ENCODE peak calls at places on chromosome 13, in four cellular contexts. One of them, this sample, is unnamed.
A peak's percentile ranks its signal among the peaks of the same experiment; 100 is the strongest.

GRCh38 chr13:102504002-102504401 is 92.8 kb upstream of the TPP2 start:
- DNase-seq in K562: no peak
- DNase-seq in HL-60: no peak
- DNase-seq in GM12878: no peak
- DNase-seq in this sample: no peak

GRCh38 chr13:105952233-105952767 is 583.2 kb downstream of the EFNB2 start:
- DNase-seq in GM12878: no peak
- DNase-seq in K562: no peak
- DNase-seq in HL-60: no peak
- DNase-seq in this sample: no peak

GRCh38 chr13:44618326-44618725 is 42.2 kb upstream of the TSC22D1 start:
- DNase-seq in HL-60: no peak
- DNase-seq in GM12878: no peak
- DNase-seq in K562: no peak
- DNase-seq in this sample: no peak

GRCh38 chr13:25980255-25980654 is 71.6 kb downstream of the SHISA2 start:
- DNase-seq in GM12878: no peak
- DNase-seq in HL-60: no peak
- DNase-seq in K562: peak; percentile 12
- DNase-seq in this sample: no peak

GRCh38 chr13:110274687-110275086 is 32.3 kb downstream of the COL4A1 start:
- DNase-seq in GM12878: no peak
- DNase-seq in HL-60: no peak
- DNase-seq in K562: no peak
- DNase-seq in this sample: no peak

GRCh38 chr13:97499181-97499580 is 65.2 kb downstream of the RAP2A start:
- DNase-seq in GM12878: no peak
- DNase-seq in K562: no peak
- DNase-seq in HL-60: no peak
- DNase-seq in this sample: no peak

GRCh38 chr13:42760949-42761348 is 20.4 kb upstream of the FAM216B start:
- DNase-seq in HL-60: no peak
- DNase-seq in GM12878: no peak
- DNase-seq in K562: no peak
- DNase-seq in this sample: no peak

GRCh38 chr13:30730526-30730925 is 4.8 kb upstream of the ALOX5AP start:
- DNase-seq in K562: no peak
- DNase-seq in HL-60: no peak
- DNase-seq in GM12878: no peak
- DNase-seq in this sample: no peak

GRCh38 chr13:43663474-43664090 is 123.2 kb downstream of the ENOX1 start:
- DNase-seq in GM12878: no peak
- DNase-seq in HL-60: no peak
- DNase-seq in K562: no peak
- DNase-seq in this sample: no peak

GRCh38 chr13:87084192-87084591 is 587.0 kb upstream of the SLITRK5 start:
- DNase-seq in K562: no peak
- DNase-seq in HL-60: no peak
- DNase-seq in GM12878: no peak
- DNase-seq in this sample: no peak

GRCh38 chr13:75550159-75550567 is 572 bp downstream of the UCHL3 start:
- DNase-seq in K562: peak; percentile 60
- DNase-seq in GM12878: no peak
- DNase-seq in HL-60: peak; percentile 40
- DNase-seq in this sample: no peak

GRCh38 chr13:29976535-29976934 is 126.1 kb upstream of the UBL3 start:
- DNase-seq in HL-60: no peak
- DNase-seq in GM12878: no peak
- DNase-seq in K562: no peak
- DNase-seq in this sample: no peak

GRCh38 chr13:113410472-113411201 is 42.7 kb downstream of the ADPRHL1 start:
- DNase-seq in K562: no peak
- DNase-seq in HL-60: no peak
- DNase-seq in GM12878: no peak
- DNase-seq in this sample: no peak

GRCh38 chr13:86765462-86765861 is 905.7 kb upstream of the SLITRK5 start:
- DNase-seq in HL-60: no peak
- DNase-seq in K562: no peak
- DNase-seq in GM12878: no peak
- DNase-seq in this sample: no peak

GRCh38 chr13:34108396-34108795 is 290.4 kb downstream of the RFC3 start:
- DNase-seq in K562: no peak
- DNase-seq in GM12878: no peak
- DNase-seq in HL-60: no peak
- DNase-seq in this sample: no peak

GRCh38 chr13:64078480-64078936 is 2662.9 kb upstream of the PCDH20 start:
- DNase-seq in HL-60: no peak
- DNase-seq in K562: no peak
- DNase-seq in GM12878: no peak
- DNase-seq in this sample: no peak

GRCh38 chr13:23980160-23980551 is 82.9 kb upstream of the C1QTNF9B start:
- DNase-seq in K562: peak; percentile 58
- DNase-seq in HL-60: peak; percentile 48
- DNase-seq in GM12878: no peak
- DNase-seq in this sample: peak; percentile 79

GRCh38 chr13:31433756-31434155 is 234.0 kb downstream of the B3GLCT start:
- DNase-seq in K562: no peak
- DNase-seq in HL-60: no peak
- DNase-seq in GM12878: no peak
- DNase-seq in this sample: no peak

GRCh38 chr13:62387642-62388041 is 972.0 kb upstream of the PCDH20 start:
- DNase-seq in HL-60: no peak
- DNase-seq in GM12878: no peak
- DNase-seq in K562: no peak
- DNase-seq in this sample: no peak

GRCh38 chr13:106867249-106867648 is 299.3 kb upstream of the ARGLU1 start:
- DNase-seq in GM12878: no peak
- DNase-seq in HL-60: no peak
- DNase-seq in K562: no peak
- DNase-seq in this sample: no peak

GRCh38 chr13:75871059-75871458 is 234.9 kb downstream of the LMO7 start:
- DNase-seq in GM12878: no peak
- DNase-seq in HL-60: no peak
- DNase-seq in K562: no peak
- DNase-seq in this sample: no peak

GRCh38 chr13:40371531-40372125 is 294.8 kb downstream of the FOXO1 start:
- DNase-seq in GM12878: no peak
- DNase-seq in K562: no peak
- DNase-seq in HL-60: no peak
- DNase-seq in this sample: no peak

GRCh38 chr13:99399623-99399974 is 92.4 kb upstream of the GPR183 start:
- DNase-seq in GM12878: no peak
- DNase-seq in HL-60: no peak
- DNase-seq in K562: no peak
- DNase-seq in this sample: no peak

GRCh38 chr13:114166381-114167131 is 12.5 kb upstream of the CFAP97D2 start:
- DNase-seq in GM12878: no peak
- DNase-seq in HL-60: no peak
- DNase-seq in K562: no peak
- DNase-seq in this sample: no peak

DNA sequence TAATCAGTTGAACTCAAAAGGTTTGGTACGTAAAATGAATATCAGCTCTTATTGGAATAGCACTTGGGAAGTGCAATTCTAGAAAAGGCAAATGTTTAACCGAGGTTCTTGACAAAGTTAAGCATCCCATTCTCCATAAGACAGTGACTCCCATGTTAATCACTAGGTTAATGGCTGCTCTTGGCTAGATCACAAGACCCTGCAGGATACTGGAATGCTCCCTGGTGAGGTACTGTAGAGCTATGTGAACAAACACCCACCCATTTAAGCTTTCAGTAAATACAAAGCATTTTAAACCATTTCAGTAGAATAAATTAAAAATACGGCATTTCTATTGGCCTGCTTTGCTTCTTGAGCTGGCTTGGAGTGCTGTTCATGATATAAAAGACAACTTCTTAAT is 56.5 kb downstream of the TDRD3 start:
- DNase-seq in HL-60: no peak
- DNase-seq in GM12878: no peak
- DNase-seq in K562: no peak
- DNase-seq in this sample: no peak
- TF ChIP-seq SPI1 in HL-60: no peak
- TF ChIP-seq SPI1 in GM12878: no peak
- TF ChIP-seq SPI1 in K562: no peak
- TF ChIP-seq SPI1 in this sample: no peak

DNA sequence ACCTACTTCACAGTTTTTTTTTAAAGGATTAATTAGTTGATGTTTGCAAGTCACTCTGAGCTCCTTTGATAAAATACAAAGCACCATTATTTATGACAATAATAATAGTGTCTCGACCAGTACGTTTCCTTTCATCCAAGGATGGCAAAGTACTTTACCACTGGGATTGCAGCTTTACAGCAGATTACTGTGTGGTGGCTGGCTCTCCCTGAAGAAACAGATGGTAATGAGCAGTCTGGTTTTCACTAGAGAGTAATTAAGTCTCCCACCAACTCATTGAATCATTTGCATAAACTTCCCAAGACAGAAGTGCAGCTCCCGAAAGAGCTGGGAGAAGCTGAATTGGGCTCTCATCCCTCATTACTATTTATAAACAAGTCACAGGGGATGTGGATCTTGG is 48.7 kb downstream of the KLF5 start:
- DNase-seq in GM12878: no peak
- DNase-seq in HL-60: no peak
- DNase-seq in K562: no peak
- DNase-seq in this sample: no peak
- TF ChIP-seq SPI1 in GM12878: no peak
- TF ChIP-seq SPI1 in HL-60: no peak
- TF ChIP-seq SPI1 in K562: no peak
- TF ChIP-seq SPI1 in this sample: no peak

DNA sequence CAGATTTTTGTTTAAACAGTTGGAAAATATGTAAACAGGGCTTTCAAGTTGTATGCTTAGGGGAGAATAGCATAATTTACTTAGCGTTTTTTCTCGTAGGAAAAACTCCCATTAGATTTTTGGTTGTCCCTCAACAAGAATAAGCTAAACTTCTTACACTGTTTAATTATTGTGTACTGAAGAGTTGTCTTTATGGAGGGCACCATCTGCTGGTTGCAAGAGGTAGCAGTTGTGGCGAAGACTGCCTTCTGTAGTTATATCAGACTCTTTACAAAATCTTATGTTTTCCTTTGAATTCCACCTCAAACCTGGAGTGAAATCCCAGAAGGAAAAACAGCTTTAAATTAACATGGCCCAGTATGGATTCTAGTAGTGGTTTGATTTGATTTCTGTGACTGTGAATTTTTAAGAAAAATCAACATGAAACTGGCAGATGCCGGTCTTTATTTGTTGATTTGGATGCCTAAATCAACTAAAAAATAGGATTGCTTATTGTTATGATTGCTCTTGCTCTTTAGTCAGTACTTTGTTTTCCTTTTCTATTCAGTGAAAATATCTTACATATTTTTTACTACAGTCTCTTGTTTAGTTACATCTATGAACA is 53.4 kb downstream of the PDS5B start:
- DNase-seq in GM12878: peak; percentile 15
- DNase-seq in K562: peak; percentile 21
- DNase-seq in HL-60: peak; percentile 67
- DNase-seq in this sample: peak; percentile 9
- TF ChIP-seq SPI1 in GM12878: no peak
- TF ChIP-seq SPI1 in K562: no peak
- TF ChIP-seq SPI1 in HL-60: no peak
- TF ChIP-seq SPI1 in this sample: no peak

GRCh38 chr13:78608254-78608704 is 4.9 kb upstream of the POU4F1 start:
- DNase-seq in GM12878: no peak
- DNase-seq in HL-60: no peak
- DNase-seq in K562: no peak
- DNase-seq in this sample: no peak
- TF ChIP-seq SPI1 in GM12878: no peak
- TF ChIP-seq SPI1 in HL-60: no peak
- TF ChIP-seq SPI1 in K562: no peak
- TF ChIP-seq SPI1 in this sample: no peak